ENCODE peak calls at places on chromosomes 13 and 19, in six cellular contexts. E is endodermal cell, F is fibroblast of lung, T is lung, N is thoracic aorta, M is heart right ventricle. S is an unnamed sample.

GRCh38 chr13:50131998-50132936 is 117.0 kb downstream of the KCNRG start:
- DNase-seq in F (peak; percentile 28), M (no peak), N (no peak), T (no peak), E (peak; percentile 82), S (no peak)

GRCh38 chr13:99123101-99124045 is 77.3 kb upstream of the UBAC2 start:
- DNase-seq in N (no peak), M (no peak), E (no peak), F (peak; percentile 1), T (no peak), S (no peak)

GRCh38 chr13:74575729-74576125 is 441.5 kb upstream of the KLF12 start:
- DNase-seq in E (peak; percentile 92), T (peak; percentile 35), M (peak; percentile 95), F (peak; percentile 68), N (peak; percentile 32), S (peak; percentile 90)

GRCh38 chr19:44718441-44719261 is 19.7 kb downstream of the CEACAM16 start:
- DNase-seq in N (peak; percentile 36), T (peak; percentile 70), F (peak; percentile 70), E (peak; percentile 91), M (peak; percentile 89), S (peak; percentile 66)

GRCh38 chr19:48635966-48636858 is 967 bp downstream of the DBP start:
- DNase-seq in E (peak; percentile 62), N (no peak), F (no peak), M (peak; percentile 69), T (no peak), S (peak; percentile 62)

GRCh38 chr19:33208904-33209843 is 15.0 kb downstream of the LRP3 start:
- DNase-seq in M (no peak), E (no peak), T (no peak), N (no peak), F (no peak), S (no peak)

GRCh38 chr13:99916366-99917103 is 55.0 kb downstream of the ZIC5 start:
- DNase-seq in T (no peak), M (peak; percentile 19), E (peak; percentile 67), N (no peak), F (peak; percentile 82), S (no peak)

GRCh38 chr13:106109391-106109791 is 426.1 kb downstream of the EFNB2 start:
- DNase-seq in N (no peak), M (no peak), E (no peak), T (no peak), F (no peak), S (no peak)

GRCh38 chr19:518292-519231 is 11.3 kb downstream of the TPGS1 start:
- DNase-seq in M (no peak), T (no peak), E (peak; percentile 91), N (no peak), F (peak; percentile 94), S (no peak)

GRCh38 chr13:74710006-74710405 is 575.8 kb upstream of the KLF12 start:
- DNase-seq in N (no peak), M (no peak), T (no peak), E (no peak), F (peak; percentile 28), S (no peak)

GRCh38 chr19:12648088-12648487 is 18.5 kb downstream of the MAN2B1 start:
- DNase-seq in N (no peak), E (peak; percentile 71), M (no peak), T (no peak), F (no peak), S (no peak)

GRCh38 chr13:113881614-113882265 is 17.9 kb upstream of the GAS6 start:
- DNase-seq in M (peak; percentile 52), N (no peak), E (peak; percentile 23), T (no peak), F (no peak), S (peak; percentile 68)

GRCh38 chr19:52585101-52585500 is 15.0 kb downstream of the ZNF701 start:
- DNase-seq in T (no peak), F (peak; percentile 5), E (no peak), M (no peak), N (no peak), S (no peak)

GRCh38 chr19:29881386-29881785 is 60.7 kb upstream of the URI1 start:
- DNase-seq in T (no peak), E (peak; percentile 17), F (no peak), N (no peak), M (no peak), S (no peak)

GRCh38 chr13:59398127-59398526 is 765.6 kb downstream of the DIAPH3 start:
- DNase-seq in M (peak; percentile 13), N (no peak), T (no peak), F (no peak), E (no peak), S (no peak)

GRCh38 chr13:63625869-63626268 is 2210.2 kb upstream of the PCDH20 start:
- DNase-seq in T (no peak), E (no peak), N (no peak), F (peak; percentile 25), M (no peak), S (no peak)

GRCh38 chr19:10004617-10005016 is 5.7 kb downstream of the COL5A3 start:
- DNase-seq in E (no peak), T (no peak), M (no peak), F (no peak), N (no peak), S (no peak)

GRCh38 chr19:18995804-18996241 is 37.5 kb downstream of the SUGP2 start:
- DNase-seq in T (peak; percentile 65), F (peak; percentile 94), E (peak; percentile 90), N (no peak), M (peak; percentile 28), S (no peak)

GRCh38 chr19:38251564-38252051 is 4.6 kb downstream of the PPP1R14A start:
- DNase-seq in T (no peak), F (peak; percentile 41), E (peak; percentile 54), N (no peak), M (peak; percentile 88), S (peak; percentile 73)

GRCh38 chr13:72643339-72643989 is 84.0 kb downstream of the MZT1 start:
- DNase-seq in N (no peak), T (peak; percentile 42), E (peak; percentile 68), M (peak; percentile 28), F (peak; percentile 64), S (no peak)

GRCh38 chr19:33311326-33311682 is 9.0 kb upstream of the CEBPA start:
- DNase-seq in M (no peak), N (no peak), T (no peak), F (no peak), E (peak; percentile 55), S (no peak)

GRCh38 chr13:104961246-104961645 is 1574.2 kb downstream of the EFNB2 start:
- DNase-seq in M (no peak), E (no peak), T (no peak), F (no peak), N (no peak), S (no peak)

GRCh38 chr13:104962411-104962810 is 1573.1 kb downstream of the EFNB2 start:
- DNase-seq in M (no peak), E (no peak), T (no peak), F (no peak), N (no peak), S (no peak)
- H3K4me3 ChIP-seq in M (no peak overlapping the region), E (no peak overlapping the region), T (no peak overlapping the region), F (no peak overlapping the region), N (no peak overlapping the region), S (no peak overlapping the region)

DNA sequence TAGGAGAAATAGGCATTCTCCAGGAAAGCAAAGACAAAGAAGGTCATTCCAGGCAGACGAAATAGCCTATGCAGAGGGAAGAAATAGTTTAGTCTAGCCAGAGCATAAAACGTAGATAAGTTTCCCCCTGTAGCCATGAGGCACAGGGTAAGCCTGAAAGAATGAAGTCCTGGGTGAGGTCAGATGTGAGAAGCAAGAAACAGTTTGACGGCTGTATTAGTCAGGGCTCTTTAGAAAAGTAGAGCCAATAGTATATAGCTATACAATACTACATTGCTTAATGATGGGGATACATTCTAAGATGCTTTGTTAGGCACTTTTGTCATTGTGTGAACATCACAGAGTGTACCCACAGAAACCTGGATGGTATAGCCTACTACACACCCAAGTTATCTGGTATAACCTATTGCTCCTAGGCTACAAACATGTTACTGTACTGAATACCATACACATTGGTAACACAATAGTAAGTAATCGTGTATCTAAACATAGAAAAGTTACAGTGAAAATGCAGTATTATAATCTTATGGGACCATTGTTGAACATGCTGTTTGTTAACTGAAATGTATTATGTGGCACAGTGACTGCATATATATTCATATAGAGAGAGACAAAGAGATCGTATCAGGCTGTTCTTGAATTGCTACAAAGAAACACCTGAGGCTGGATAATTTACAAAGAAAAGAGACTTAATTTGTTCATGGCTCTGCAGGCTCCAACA is 59.3 kb upstream of the WDFY2 start:
- DNase-seq in F (peak; percentile 47), N (no peak), E (no peak), M (no peak), T (no peak), S (no peak)
- H3K27ac ChIP-seq in F (no peak overlapping the region), N (no peak overlapping the region), E (no peak overlapping the region), M (no peak overlapping the region), T (no peak overlapping the region), S (no peak overlapping the region)

DNA sequence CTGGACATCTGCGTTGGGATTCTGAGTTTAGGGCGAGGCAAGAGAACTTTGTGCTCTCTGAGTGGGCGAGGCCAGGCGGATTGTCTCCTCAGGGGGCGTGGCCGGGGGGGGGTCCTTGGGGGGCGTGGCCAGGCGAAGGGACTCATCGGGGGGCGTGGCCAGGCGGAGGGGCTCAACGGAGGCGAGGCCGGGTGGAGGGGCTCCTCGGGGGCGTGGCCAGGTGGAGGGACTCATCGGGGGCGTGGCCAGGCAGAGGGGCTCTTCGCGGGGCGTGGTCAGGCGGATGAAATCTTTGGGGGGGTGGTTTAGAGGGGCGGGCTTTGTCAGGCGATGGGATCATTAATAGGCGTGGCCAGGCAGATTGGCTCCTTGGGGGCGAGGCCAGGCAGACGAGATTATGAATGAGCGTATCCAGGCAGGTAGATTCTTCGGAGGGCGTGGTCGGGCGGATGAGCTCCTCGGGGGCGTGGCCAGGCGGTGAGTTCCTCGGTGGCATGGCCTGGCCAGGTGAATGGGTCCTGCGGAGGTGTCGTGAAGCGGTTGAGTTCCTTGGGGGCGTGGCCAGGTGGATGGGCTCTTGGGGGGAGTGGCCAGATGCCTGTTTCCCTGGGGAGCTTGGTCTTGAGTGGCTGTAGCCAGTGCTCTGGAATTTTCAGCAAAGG is 10.3 kb upstream of the CACNG7 start:
- DNase-seq in M (no peak), N (no peak), E (peak; percentile 100), F (no peak), T (no peak), S (no peak)
- H3K4me3 ChIP-seq in M (no peak overlapping the region), N (no peak overlapping the region), E (no peak overlapping the region), F (no peak overlapping the region), T (no peak overlapping the region), S (no peak overlapping the region)

DNA sequence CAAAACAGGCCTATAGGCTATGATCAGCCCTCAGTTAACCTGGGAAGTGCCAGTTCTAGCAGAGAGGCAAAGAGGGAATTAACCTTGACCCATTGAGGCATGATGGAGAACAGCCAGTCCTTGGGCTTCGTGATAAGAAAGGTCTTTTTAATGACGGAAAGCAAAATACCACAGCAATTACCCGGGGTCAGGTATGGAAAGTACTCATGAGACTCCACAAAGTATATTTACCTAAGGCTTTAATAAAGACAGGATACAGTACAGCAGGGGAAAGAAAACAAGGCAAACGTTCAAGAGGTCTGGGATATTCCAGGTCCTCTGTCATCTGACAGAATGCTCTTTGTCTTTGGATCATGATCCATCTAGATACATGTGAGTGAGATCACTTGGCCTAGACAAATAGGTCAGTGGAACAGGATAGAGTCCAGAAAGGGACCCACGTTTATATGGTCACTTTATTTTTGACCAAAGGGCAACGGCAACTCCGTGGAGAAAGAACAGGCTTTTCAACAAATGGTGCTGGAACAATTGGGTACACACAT is 52.2 kb downstream of the WDFY2 start:
- DNase-seq in T (no peak), F (no peak), E (peak; percentile 13), N (no peak), M (no peak), S (no peak)
- H3K27ac ChIP-seq in T (no peak overlapping the region), F (no peak overlapping the region), E (no peak overlapping the region), N (no peak overlapping the region), M (no peak overlapping the region), S (no peak overlapping the region)

S was measured in tibial artery.